ENCODE peak calls at places on chromosomes 5 and 9, in six cellular contexts. N is thoracic aorta, O is cardiac muscle cell, Q is A673, D is HCT116, E is A549. I is an unnamed sample.

GRCh38 chr9:21672140-21672539 is 130.3 kb upstream of the MTAP start:
- DNase-seq in N (no peak), O (no peak), Q (no peak), D (no peak), E (no peak), I (no peak)

GRCh38 chr9:110575952-110576351 is 3.6 kb downstream of the SVEP1 start:
- DNase-seq in N (no peak), O (no peak), Q (no peak), D (no peak), E (no peak), I (no peak)

GRCh38 chr5:137737349-137738256 is 1.7 kb upstream of the KLHL3 start:
- DNase-seq in N (no peak), O (peak; percentile 65), Q (no peak), D (no peak), E (no peak), I (peak; percentile 78)

GRCh38 chr5:172107606-172108005 is 80.4 kb downstream of the STK10 start:
- DNase-seq in N (no peak), O (no peak), Q (no peak), D (no peak), E (peak; percentile 56), I (no peak)

GRCh38 chr5:133371371-133372155 is 240.8 kb downstream of the FSTL4 start:
- DNase-seq in N (no peak), O (no peak), Q (no peak), D (peak; percentile 32), E (peak; percentile 28), I (no peak)

GRCh38 chr9:82764270-82764669 is 298.7 kb downstream of the RASEF start:
- DNase-seq in N (no peak), O (no peak), Q (no peak), D (no peak), E (no peak), I (no peak)

GRCh38 chr5:65111961-65112658 is 343.4 kb downstream of the CWC27 start:
- DNase-seq in N (no peak), O (no peak), Q (no peak), D (no peak), E (no peak), I (no peak)

GRCh38 chr5:169100735-169101075 is 200.2 kb downstream of the SLIT3 start:
- DNase-seq in N (no peak), O (no peak), Q (no peak), D (no peak), E (peak; percentile 74), I (no peak)

GRCh38 chr9:93187574-93187973 is 3.6 kb downstream of the WNK2 start:
- DNase-seq in N (no peak), O (no peak), Q (no peak), D (no peak), E (no peak), I (no peak)

GRCh38 chr9:108225371-108225905 is 630.3 kb downstream of the ACTL7B start:
- DNase-seq in N (no peak), O (no peak), Q (no peak), D (no peak), E (no peak), I (no peak)

GRCh38 chr9:84761137-84761808 is 91.7 kb downstream of the NTRK2 start:
- DNase-seq in N (no peak), O (no peak), Q (no peak), D (no peak), E (no peak), I (no peak)

GRCh38 chr5:83096660-83097334 is 19.4 kb downstream of the XRCC4 start:
- DNase-seq in N (no peak), O (no peak), Q (no peak), D (no peak), E (no peak), I (no peak)

GRCh38 chr5:155699385-155699784 is 627.6 kb upstream of the SGCD start:
- DNase-seq in N (no peak), O (peak; percentile 7), Q (no peak), D (no peak), E (no peak), I (no peak)

GRCh38 chr5:115831163-115831768 is 10.1 kb downstream of the ATG12 start:
- DNase-seq in N (no peak), O (peak; percentile 31), Q (peak; percentile 54), D (no peak), E (peak; percentile 50), I (no peak)

GRCh38 chr5:143016777-143017374 is 246.7 kb downstream of the ARHGAP26 start:
- DNase-seq in N (no peak), O (peak; percentile 57), Q (peak; percentile 68), D (no peak), E (peak; percentile 54), I (no peak)

GRCh38 chr5:139459451-139459934 is 3.0 kb downstream of the ECSCR start:
- DNase-seq in N (no peak), O (no peak), Q (no peak), D (no peak), E (no peak), I (no peak)

GRCh38 chr9:78695521-78695920 is 398.6 kb downstream of the PSAT1 start:
- DNase-seq in N (no peak), O (no peak), Q (no peak), D (no peak), E (no peak), I (no peak)

GRCh38 chr5:1974501-1975405 is 92.0 kb upstream of the IRX4 start:
- DNase-seq in N (no peak), O (no peak), Q (no peak), D (no peak), E (no peak), I (no peak)

GRCh38 chr5:119290607-119291006 is 65.2 kb upstream of the TNFAIP8 start:
- DNase-seq in N (no peak), O (no peak), Q (no peak), D (no peak), E (no peak), I (no peak)

GRCh38 chr9:85742630-85742928 is 825 bp upstream of the AGTPBP1 start:
- DNase-seq in N (no peak), O (no peak), Q (no peak), D (no peak), E (peak; percentile 20), I (no peak)

GRCh38 chr5:139738193-139738592 is 57.4 kb upstream of the PSD2 start:
- DNase-seq in N (no peak), O (no peak), Q (no peak), D (no peak), E (no peak), I (no peak)

GRCh38 chr9:123138156-123138555 is 104.7 kb downstream of the GPR21 start:
- DNase-seq in N (no peak), O (no peak), Q (no peak), D (no peak), E (no peak), I (no peak)

GRCh38 chr5:80230269-80230992 is 25.4 kb downstream of the SERINC5 start:
- DNase-seq in N (no peak), O (no peak), Q (no peak), D (no peak), E (no peak), I (no peak)

GRCh38 chr9:69044226-69045219 is 9.0 kb downstream of the FXN start:
- DNase-seq in N (no peak), O (peak; percentile 93), Q (no peak), D (no peak), E (no peak), I (no peak)

GRCh38 chr5:82164109-82164956 is 113.8 kb downstream of the RPS23 start:
- DNase-seq in N (no peak), O (no peak), Q (peak; percentile 82), D (no peak), E (peak; percentile 86), I (no peak)

GRCh38 chr5:93673555-93673954 is 67.8 kb downstream of the POU5F2 start:
- DNase-seq in N (no peak), O (no peak), Q (no peak), D (no peak), E (no peak), I (no peak)

GRCh38 chr9:123828449-123828848 is 101.5 kb downstream of the DENND1A start:
- DNase-seq in N (no peak), O (no peak), Q (no peak), D (no peak), E (peak; percentile 1), I (no peak)

GRCh38 chr5:134547579-134547978 is 22.1 kb downstream of the JADE2 start:
- DNase-seq in N (no peak), O (no peak), Q (peak; percentile 29), D (no peak), E (no peak), I (no peak)
- H3K27ac ChIP-seq in N (peak overlapping the region; percentile 24), O (no peak overlapping the region), Q (no peak overlapping the region), D (no peak overlapping the region), E (no peak overlapping the region), I (no peak overlapping the region)

DNA sequence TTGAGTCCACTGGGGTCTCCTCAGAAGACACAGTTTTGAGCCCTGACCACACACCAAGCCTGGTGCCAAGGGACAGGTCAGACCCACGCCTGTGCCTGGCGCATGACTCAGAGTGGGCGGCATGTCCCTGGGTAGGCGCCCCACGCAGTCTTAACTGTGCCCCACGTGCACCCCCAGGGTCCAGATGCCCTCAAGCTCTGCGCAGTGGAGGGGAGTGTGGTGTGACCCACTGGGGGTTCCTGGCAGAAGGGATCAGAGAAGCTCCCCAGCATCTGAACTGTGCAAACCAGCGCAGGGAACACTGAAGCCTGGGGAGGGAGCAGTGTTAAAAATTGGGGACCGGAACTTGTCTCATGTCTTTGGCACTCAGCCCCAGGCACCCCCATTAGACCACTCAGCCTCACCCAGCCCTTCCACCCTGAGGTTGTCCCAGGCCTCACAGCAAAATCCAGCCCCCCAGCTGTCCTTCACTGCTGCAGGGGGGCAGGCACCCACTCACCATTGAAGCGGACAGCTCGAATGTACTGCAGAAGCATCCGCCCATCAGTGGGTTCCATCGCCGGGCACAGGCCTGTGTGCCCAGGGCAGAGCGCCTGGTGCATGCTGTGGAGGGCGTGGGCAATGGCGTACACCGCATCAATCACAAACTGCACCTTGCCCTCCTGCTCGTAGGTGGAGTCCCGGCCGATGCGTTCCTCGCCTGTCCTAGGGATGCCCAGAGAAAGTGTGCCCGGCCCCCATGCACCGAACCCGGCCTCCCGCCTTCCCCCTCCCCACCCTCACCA is 6.5 kb downstream of the GRM6 start:
- DNase-seq in N (no peak), O (no peak), Q (no peak), D (no peak), E (no peak), I (no peak)
- TF ChIP-seq CTCF in N (no peak), O (no peak), Q (no peak), D (no peak), E (no peak), I (no peak)

GRCh38 chr5:91176288-91177016 is 206.7 kb downstream of the ARRDC3 start:
- DNase-seq in N (no peak), O (peak; percentile 58), Q (no peak), D (no peak), E (no peak), I (no peak)
- H3K4me3 ChIP-seq in N (no peak overlapping the region), O (no peak overlapping the region), Q (no peak overlapping the region), D (no peak overlapping the region), E (no peak overlapping the region), I (no peak overlapping the region)

GRCh38 chr5:176542135-176542595 is 5.0 kb upstream of the RNF44 start:
- DNase-seq in N (no peak), O (no peak), Q (no peak), D (no peak), E (no peak), I (no peak)

GRCh38 chr5:176545388-176545736 is 3.8 kb upstream of the CDHR2 start:
- DNase-seq in N (no peak), O (no peak), Q (no peak), D (no peak), E (no peak), I (no peak)

GRCh38 chr5:176542596-176543427 is 5.6 kb upstream of the RNF44 start:
- DNase-seq in N (no peak), O (peak; percentile 79), Q (no peak), D (no peak), E (peak; percentile 39), I (no peak)

GRCh38 chr5:176541338-176542134 is 4.3 kb upstream of the RNF44 start:
- DNase-seq in N (no peak), O (peak; percentile 73), Q (peak; percentile 66), D (no peak), E (peak; percentile 32), I (no peak)

GRCh38 chr5:176543428-176544182 is 5.5 kb upstream of the CDHR2 start:
- DNase-seq in N (no peak), O (peak; percentile 82), Q (no peak), D (no peak), E (peak; percentile 73), I (no peak)
- H3K27ac ChIP-seq in N (peak overlapping the region; percentile 39), O (peak overlapping the region; percentile 2), Q (no peak overlapping the region), D (peak overlapping the region; percentile 92), E (peak overlapping the region; percentile 95), I (peak overlapping the region; percentile 92)